ENCODE peak calls at places on chromosomes 2 and 18, in eight cellular contexts. Q is CD8-positive, alpha-beta T cell; N is NCI-H446 treated with DMSO at 0.1 percent for 48 hours; T is LoVo; C is aorta; P is NCI-H460; Y is SK-N-SH; Z is heart left ventricle. G is an unnamed sample.

GRCh38 chr2:177474904-177475474 is 82.4 kb downstream of the AGPS start:
- DNase-seq in Q (no peak), N (no peak), T (peak), C (no peak), P (peak), Y (no peak), Z (no peak), G (no peak)

GRCh38 chr18:23859466-23860352 is 154.8 kb upstream of the TTC39C start:
- DNase-seq in Q (no peak), N (no peak), T (no peak), C (no peak), P (no peak), Y (no peak), Z (no peak), G (no peak)

GRCh38 chr2:202033317-202034248 is at the start of gene FZD7:
- DNase-seq in Q (peak), N (peak), T (peak), C (peak), P (peak), Y (peak), Z (peak), G (peak)

GRCh38 chr2:236679906-236680305 is 110.3 kb downstream of the ACKR3 start:
- DNase-seq in Q (no peak), N (no peak), T (peak), C (no peak), P (no peak), Y (no peak), Z (no peak), G (no peak)

GRCh38 chr2:98915751-98916358 is 20.2 kb downstream of the CRACDL start:
- DNase-seq in Q (no peak), N (no peak), T (no peak), C (no peak), P (no peak), Y (no peak), Z (no peak), G (peak)

GRCh38 chr2:41597672-41598071 is 450.1 kb upstream of the PKDCC start:
- DNase-seq in Q (no peak), N (peak), T (no peak), C (no peak), P (no peak), Y (no peak), Z (no peak), G (no peak)

GRCh38 chr18:56748698-56749268 is 97.6 kb downstream of the WDR7 start:
- DNase-seq in Q (no peak), N (peak), T (peak), C (no peak), P (peak), Y (peak), Z (no peak), G (no peak)

GRCh38 chr2:25323612-25324189 is 18.0 kb downstream of the DNMT3A start:
- DNase-seq in Q (no peak), N (no peak), T (no peak), C (no peak), P (no peak), Y (no peak), Z (peak), G (no peak)

G was measured in sciatic nerve.